ENCODE peak calls at places on chromosomes 16 and 17, in six cellular contexts. E is WTC11; Q is activated CD4-positive, alpha-beta T cell treated with anti-CD3 and anti-CD28 coated beads for 48 hours; P is fibroblast of mammary gland; S is HL-60; D is anterior cingulate cortex. W is an unnamed sample.

GRCh38 chr16:85471469-85472431 is 141.4 kb upstream of the GSE1 start:
- DNase-seq in D (no peak), P (no peak), S (no peak), Q (no peak), E (no peak), W (peak)

GRCh38 chr16:53068423-53068833 is 13.6 kb downstream of the CHD9 start:
- DNase-seq in E (no peak), P (no peak), Q (no peak), S (no peak), D (no peak), W (no peak)

GRCh38 chr16:17515421-17516210 is 44.9 kb upstream of the XYLT1 start:
- DNase-seq in Q (no peak), E (no peak), P (peak), S (no peak), D (no peak), W (no peak)

GRCh38 chr17:17783121-17783824 is 53.5 kb downstream of the SREBF1 start:
- DNase-seq in S (no peak), P (peak), E (peak), D (no peak), Q (peak), W (peak)

GRCh38 chr17:69060835-69061234 is at the start of gene ABCA9:
- DNase-seq in D (no peak), P (peak), Q (no peak), S (no peak), E (no peak), W (no peak)

GRCh38 chr17:39666601-39667261 is 1.5 kb upstream of the PNMT start:
- DNase-seq in D (no peak), E (no peak), P (no peak), Q (no peak), S (no peak), W (peak)

GRCh38 chr17:30548189-30548588 is 71.0 kb downstream of the GOSR1 start:
- DNase-seq in D (no peak), E (no peak), Q (no peak), S (no peak), P (no peak), W (no peak)

GRCh38 chr16:5064915-5065314 is 841 bp downstream of the C16orf89 start:
- DNase-seq in D (no peak), S (no peak), P (no peak), Q (no peak), E (no peak), W (peak)

GRCh38 chr16:89194340-89195311 is 5.7 kb downstream of the SLC22A31 start:
- DNase-seq in P (no peak), Q (no peak), S (no peak), D (no peak), E (no peak), W (no peak)

GRCh38 chr17:61415374-61416210 is 15.9 kb downstream of the TBX2 start:
- DNase-seq in E (no peak), Q (no peak), D (no peak), S (no peak), P (no peak), W (no peak)

GRCh38 chr16:29806096-29806579 is at the start of gene MAZ:
- DNase-seq in D (no peak), E (no peak), P (peak), Q (no peak), S (no peak), W (no peak)

GRCh38 chr16:30903596-30903995 is 7.2 kb downstream of the CTF1 start:
- DNase-seq in S (peak), D (no peak), Q (no peak), E (no peak), P (peak), W (no peak)

GRCh38 chr17:19978206-19978802 is 676 bp upstream of the AKAP10 start:
- DNase-seq in P (peak), Q (peak), D (no peak), S (no peak), E (no peak), W (no peak)

GRCh38 chr16:48317614-48318013 is 67.6 kb downstream of the SIAH1 start:
- DNase-seq in S (peak), P (peak), E (no peak), D (no peak), Q (peak), W (no peak)

GRCh38 chr17:4594406-4595349 is 10.3 kb downstream of the SMTNL2 start:
- DNase-seq in D (no peak), Q (peak), P (no peak), E (peak), S (no peak), W (peak)

GRCh38 chr16:7376227-7376626 is 43.6 kb downstream of the RBFOX1 start:
- DNase-seq in S (no peak), D (no peak), Q (no peak), E (no peak), P (no peak), W (no peak)

GRCh38 chr16:22161999-22162657 is at the start of gene SDR42E2:
- DNase-seq in E (peak), S (no peak), P (no peak), D (no peak), Q (peak), W (peak)

GRCh38 chr16:912684-913613 is 57.8 kb downstream of the LMF1 start:
- DNase-seq in E (no peak), Q (no peak), D (peak), P (no peak), S (no peak), W (no peak)

GRCh38 chr17:75778861-75779249 is 5.8 kb upstream of the UNK start:
- DNase-seq in S (no peak), P (no peak), Q (peak), E (peak), D (no peak), W (peak)

GRCh38 chr16:50478021-50478772 is 70.0 kb upstream of the NKD1 start:
- DNase-seq in Q (no peak), E (no peak), S (no peak), P (no peak), D (no peak), W (no peak)

GRCh38 chr16:4372578-4373355 is 1.1 kb downstream of the VASN start:
- DNase-seq in S (no peak), D (no peak), P (peak), Q (no peak), E (no peak), W (no peak)

GRCh38 chr16:3214904-3215600 is 19.9 kb downstream of the ZNF200 start:
- DNase-seq in D (no peak), E (no peak), S (no peak), Q (peak), P (no peak), W (peak)

GRCh38 chr16:84423416-84423837 is 55.1 kb downstream of the ATP2C2 start:
- DNase-seq in Q (no peak), P (peak), E (no peak), S (peak), D (no peak), W (peak)

GRCh38 chr17:8005357-8005756 is 2.9 kb downstream of the GUCY2D start:
- DNase-seq in D (no peak), E (no peak), Q (no peak), P (peak), S (no peak), W (no peak)

GRCh38 chr16:81723098-81723723 is 55.9 kb upstream of the PLCG2 start:
- DNase-seq in D (no peak), P (peak), S (no peak), Q (peak), E (no peak), W (peak)

GRCh38 chr16:57150682-57151330 is 35.0 kb downstream of the PSME3IP1 start:
- DNase-seq in D (no peak), Q (no peak), E (no peak), S (no peak), P (no peak), W (no peak)

GRCh38 chr17:32498362-32498761 is 11.6 kb downstream of the CDK5R1 start:
- DNase-seq in P (no peak), E (peak), D (no peak), Q (no peak), S (no peak), W (no peak)

GRCh38 chr17:14245002-14245401 is 8.3 kb upstream of the CDRT15 start:
- DNase-seq in S (no peak), P (no peak), D (no peak), Q (no peak), E (no peak), W (no peak)

GRCh38 chr17:49817993-49818392 is 29.5 kb downstream of the KAT7 start:
- DNase-seq in D (no peak), E (no peak), S (no peak), P (no peak), Q (peak), W (no peak)

GRCh38 chr16:2179576-2179975 is 16.8 kb downstream of the CASKIN1 start:
- DNase-seq in P (no peak), Q (no peak), D (no peak), E (no peak), S (no peak), W (no peak)

GRCh38 chr17:45282683-45283644 is 21.1 kb upstream of the SPATA32 start:
- DNase-seq in Q (no peak), E (no peak), P (peak), D (no peak), S (no peak), W (no peak)

GRCh38 chr17:58310511-58311428 is 17.8 kb downstream of the TSPOAP1 start:
- DNase-seq in S (no peak), Q (no peak), E (no peak), P (no peak), D (no peak), W (no peak)

GRCh38 chr17:63974594-63975192 is 2.0 kb upstream of the SCN4A start:
- DNase-seq in E (no peak), P (peak), Q (no peak), S (no peak), D (no peak), W (no peak)

GRCh38 chr16:25256821-25257503 is 683 bp downstream of the ZKSCAN2 start:
- DNase-seq in Q (peak), S (no peak), P (no peak), E (peak), D (no peak), W (peak)

GRCh38 chr16:54446639-54447038 is 160.1 kb upstream of the IRX3 start:
- DNase-seq in E (no peak), S (peak), Q (no peak), P (peak), D (no peak), W (no peak)

GRCh38 chr17:72696156-72696555 is 396.3 kb downstream of the SLC39A11 start:
- DNase-seq in Q (no peak), S (no peak), P (no peak), E (no peak), D (no peak), W (no peak)